ENCODE peak calls at places on chromosomes 3 and 15, in seven cellular contexts. One of them, this sample, is unnamed.

GRCh38 chr3:57169872-57170623 is 4.9 kb upstream of the IL17RD start:
- DNase-seq in T1000: peak
- DNase-seq in stimulated activated CD4-positive, alpha-beta T cell treated with anti-CD3 and anti-CD28 coated beads, Interleukin-1b, Interleukin-23, amount 100 ng/mL, for 1 hour: peak
- DNase-seq in HuH-7: peak
- DNase-seq in left ventricle myocardium superior: peak
- DNase-seq in AG20443: peak
- DNase-seq in vagina: no peak
- DNase-seq in this sample: peak

GRCh38 chr15:78070049-78070698 is 7.3 kb downstream of the TBC1D2B start:
- DNase-seq in T1000: no peak
- DNase-seq in stimulated activated CD4-positive, alpha-beta T cell treated with anti-CD3 and anti-CD28 coated beads, Interleukin-1b, Interleukin-23, amount 100 ng/mL, for 1 hour: no peak
- DNase-seq in HuH-7: no peak
- DNase-seq in left ventricle myocardium superior: no peak
- DNase-seq in AG20443: no peak
- DNase-seq in vagina: no peak
- DNase-seq in this sample: peak

GRCh38 chr15:64009241-64009640 is 37.0 kb downstream of the DAPK2 start:
- DNase-seq in T1000: no peak
- DNase-seq in stimulated activated CD4-positive, alpha-beta T cell treated with anti-CD3 and anti-CD28 coated beads, Interleukin-1b, Interleukin-23, amount 100 ng/mL, for 1 hour: no peak
- DNase-seq in HuH-7: no peak
- DNase-seq in left ventricle myocardium superior: peak
- DNase-seq in AG20443: peak
- DNase-seq in vagina: no peak
- DNase-seq in this sample: no peak

GRCh38 chr3:183275418-183275817 is 22.4 kb downstream of the B3GNT5 start:
- DNase-seq in T1000: no peak
- DNase-seq in stimulated activated CD4-positive, alpha-beta T cell treated with anti-CD3 and anti-CD28 coated beads, Interleukin-1b, Interleukin-23, amount 100 ng/mL, for 1 hour: no peak
- DNase-seq in HuH-7: no peak
- DNase-seq in left ventricle myocardium superior: no peak
- DNase-seq in AG20443: no peak
- DNase-seq in vagina: no peak
- DNase-seq in this sample: no peak

GRCh38 chr3:191762323-191762960 is 301.5 kb downstream of the PYDC2 start:
- DNase-seq in T1000: no peak
- DNase-seq in stimulated activated CD4-positive, alpha-beta T cell treated with anti-CD3 and anti-CD28 coated beads, Interleukin-1b, Interleukin-23, amount 100 ng/mL, for 1 hour: no peak
- DNase-seq in HuH-7: no peak
- DNase-seq in left ventricle myocardium superior: no peak
- DNase-seq in AG20443: peak
- DNase-seq in vagina: no peak
- DNase-seq in this sample: no peak

GRCh38 chr3:99758502-99759177 is 59.0 kb upstream of the CMSS1 start:
- DNase-seq in T1000: no peak
- DNase-seq in stimulated activated CD4-positive, alpha-beta T cell treated with anti-CD3 and anti-CD28 coated beads, Interleukin-1b, Interleukin-23, amount 100 ng/mL, for 1 hour: no peak
- DNase-seq in HuH-7: no peak
- DNase-seq in left ventricle myocardium superior: no peak
- DNase-seq in AG20443: no peak
- DNase-seq in vagina: no peak
- DNase-seq in this sample: peak

GRCh38 chr3:133940536-133940935 is 44.9 kb upstream of the RAB6B start:
- DNase-seq in T1000: no peak
- DNase-seq in stimulated activated CD4-positive, alpha-beta T cell treated with anti-CD3 and anti-CD28 coated beads, Interleukin-1b, Interleukin-23, amount 100 ng/mL, for 1 hour: no peak
- DNase-seq in HuH-7: no peak
- DNase-seq in left ventricle myocardium superior: no peak
- DNase-seq in AG20443: no peak
- DNase-seq in vagina: peak
- DNase-seq in this sample: no peak

GRCh38 chr3:111152506-111152905 is 80.9 kb downstream of the NECTIN3 start:
- DNase-seq in T1000: no peak
- DNase-seq in stimulated activated CD4-positive, alpha-beta T cell treated with anti-CD3 and anti-CD28 coated beads, Interleukin-1b, Interleukin-23, amount 100 ng/mL, for 1 hour: no peak
- DNase-seq in HuH-7: no peak
- DNase-seq in left ventricle myocardium superior: no peak
- DNase-seq in AG20443: no peak
- DNase-seq in vagina: no peak
- DNase-seq in this sample: no peak

GRCh38 chr15:71261934-71262333 is 146.7 kb downstream of the THSD4 start:
- DNase-seq in T1000: no peak
- DNase-seq in stimulated activated CD4-positive, alpha-beta T cell treated with anti-CD3 and anti-CD28 coated beads, Interleukin-1b, Interleukin-23, amount 100 ng/mL, for 1 hour: no peak
- DNase-seq in HuH-7: no peak
- DNase-seq in left ventricle myocardium superior: no peak
- DNase-seq in AG20443: no peak
- DNase-seq in vagina: no peak
- DNase-seq in this sample: no peak